ENCODE peak calls at places on chromosomes 4 and X, in eight cellular contexts. E, C, H, K, U, P, J and M are unnamed samples.

GRCh38 chrX:8591526-8591925 is 126.9 kb downstream of the VCX3B start:
- DNase-seq in P (no peak), J (no peak), K (no peak), C (no peak), E (no peak), U (no peak), H (no peak), M (no peak)

GRCh38 chrX:118603981-118604380 is 108.4 kb downstream of the DOCK11 start:
- DNase-seq in P (peak; percentile 25), J (peak; percentile 27), E (peak; percentile 44), C (peak; percentile 59), H (peak; percentile 30), K (peak; percentile 36), U (no peak), M (peak; percentile 50)

GRCh38 chrX:91414710-91415109 is 19.9 kb upstream of the PABPC5 start:
- DNase-seq in E (no peak), U (no peak), H (no peak), P (no peak), J (no peak), K (no peak), C (no peak), M (no peak)

GRCh38 chrX:17735396-17735795 is 1.9 kb upstream of the SCML1 start:
- DNase-seq in E (no peak), H (no peak), P (no peak), J (no peak), U (no peak), C (no peak), K (no peak), M (no peak)

GRCh38 chrX:78754917-78755316 is 7.4 kb downstream of the LPAR4 start:
- DNase-seq in J (no peak), K (no peak), U (no peak), P (peak; percentile 12), H (peak; percentile 44), C (no peak), E (no peak), M (no peak)

GRCh38 chr4:134906404-134907023 is 704.9 kb upstream of the PABPC4L start:
- DNase-seq in H (no peak), E (no peak), K (no peak), U (peak; percentile 1), J (no peak), C (peak; percentile 2), P (no peak), M (peak; percentile 16)

GRCh38 chrX:37367946-37368345 is 18.8 kb downstream of the PRRG1 start:
- DNase-seq in E (no peak), J (no peak), U (no peak), K (no peak), P (no peak), C (no peak), H (no peak), M (no peak)

GRCh38 chrX:623599-624323 is 6.8 kb upstream of the SHOX start:
- DNase-seq in K (no peak), P (no peak), J (no peak), H (no peak), U (no peak), C (no peak), E (no peak), M (no peak)

GRCh38 chrX:14124562-14124961 is 94.9 kb upstream of the GEMIN8 start:
- DNase-seq in P (no peak), J (no peak), H (no peak), K (no peak), C (no peak), U (no peak), E (no peak), M (no peak)

GRCh38 chr4:43331226-43332078 is 438.9 kb downstream of the GRXCR1 start:
- DNase-seq in E (no peak), C (no peak), K (no peak), U (peak; percentile 18), J (no peak), H (no peak), P (no peak), M (no peak)

GRCh38 chrX:68894513-68895338 is 65.9 kb downstream of the EFNB1 start:
- DNase-seq in U (no peak), K (peak; percentile 64), J (peak; percentile 35), C (no peak), H (no peak), E (no peak), P (no peak), M (peak; percentile 21)

GRCh38 chr4:7398104-7398423 is 36.7 kb downstream of the PSAPL1 start:
- DNase-seq in C (no peak), J (peak; percentile 80), H (no peak), P (no peak), K (no peak), U (no peak), E (peak; percentile 41), M (peak; percentile 50)

GRCh38 chrX:31366076-31366475 is 294.2 kb upstream of the FTHL17 start:
- DNase-seq in J (no peak), P (no peak), E (no peak), C (no peak), K (no peak), H (no peak), U (peak; percentile 1), M (no peak)

GRCh38 chrX:96843566-96843965 is 40.1 kb upstream of the RPA4 start:
- DNase-seq in U (no peak), P (no peak), E (no peak), J (no peak), H (no peak), C (no peak), K (no peak), M (no peak)
- TF ChIP-seq CTCF in U (peak; percentile 55), P (no peak), E (no peak), J (no peak), H (no peak), C (no peak), K (no peak), M (no peak)

GRCh38 chr4:10578027-10578426 is 106.5 kb downstream of the CLNK start:
- DNase-seq in E (no peak), J (no peak), K (no peak), U (no peak), H (peak; percentile 48), C (no peak), P (no peak), M (no peak)

GRCh38 chr4:10577495-10577894 is 107.1 kb downstream of the CLNK start:
- DNase-seq in U (no peak), C (no peak), E (no peak), P (no peak), K (no peak), J (no peak), H (no peak), M (no peak)

GRCh38 chr4:10582059-10582686 is 102.4 kb downstream of the CLNK start:
- DNase-seq in P (no peak), K (peak; percentile 59), H (no peak), C (peak; percentile 48), E (no peak), J (peak; percentile 26), U (no peak), M (peak; percentile 4)

GRCh38 chr4:10581022-10581421 is 103.5 kb downstream of the CLNK start:
- DNase-seq in J (no peak), C (no peak), H (no peak), K (no peak), E (no peak), U (no peak), P (no peak), M (no peak)

DNA sequence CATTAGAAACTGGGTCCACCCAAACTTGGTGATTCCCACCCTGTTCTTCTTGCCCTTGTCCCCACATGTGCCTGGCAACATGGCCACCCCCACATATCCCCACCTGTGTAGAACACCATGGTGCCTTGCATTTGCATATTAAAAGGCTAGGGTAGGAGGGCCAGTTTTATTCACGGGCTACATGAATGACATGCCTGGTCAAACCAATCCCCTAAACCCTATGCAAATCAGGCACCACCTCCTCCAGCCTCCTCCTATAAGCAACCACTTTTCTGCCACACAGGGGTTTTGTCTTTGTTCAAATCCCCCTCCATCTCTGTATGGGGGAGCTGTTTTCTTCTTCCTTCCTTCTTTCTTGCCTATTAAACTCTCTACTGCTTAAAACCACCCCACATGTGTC is 104.9 kb downstream of the CLNK start:
- DNase-seq in C (no peak), H (no peak), P (no peak), J (no peak), K (no peak), E (no peak), U (no peak), M (no peak)
- TF ChIP-seq CTCF in C (no peak), H (no peak), P (no peak), J (no peak), K (no peak), E (no peak), U (no peak), M (no peak)

DNA sequence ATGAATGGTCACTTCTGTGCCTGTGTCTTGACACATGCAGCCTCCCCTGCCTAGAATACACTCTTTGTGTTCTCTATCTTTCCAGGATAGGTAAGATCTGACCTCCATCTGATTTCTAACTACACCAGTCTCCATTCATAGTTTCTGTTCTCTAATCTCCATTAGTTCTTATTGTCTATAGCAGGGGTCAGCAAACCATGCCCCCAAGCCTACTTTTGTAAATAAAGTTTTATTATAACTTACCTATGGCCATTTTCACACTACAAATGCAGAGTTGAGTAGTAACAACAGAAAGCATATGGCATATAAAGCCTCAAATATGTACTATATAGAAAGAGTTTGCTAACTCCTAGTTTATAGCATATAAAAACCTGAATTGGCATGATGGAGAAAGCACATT is 37.6 kb upstream of the H2AZ1 start:
- DNase-seq in H (no peak), U (no peak), E (no peak), P (no peak), J (no peak), C (no peak), K (no peak), M (no peak)
- TF ChIP-seq CTCF in H (no peak), U (no peak), E (no peak), P (no peak), J (no peak), C (no peak), K (no peak), M (no peak)

GRCh38 chrX:110123331-110123782 is 120.4 kb downstream of the TMEM164 start:
- DNase-seq in C (no peak), E (no peak), J (no peak), P (no peak), H (no peak), U (peak; percentile 38), K (no peak), M (no peak)

GRCh38 chrX:110131031-110131430 is 128.1 kb downstream of the TMEM164 start:
- DNase-seq in J (no peak), H (no peak), P (no peak), C (no peak), U (no peak), E (no peak), K (no peak), M (no peak)

GRCh38 chrX:110119480-110119879 is 116.6 kb downstream of the TMEM164 start:
- DNase-seq in U (no peak), H (no peak), C (no peak), P (no peak), K (no peak), J (no peak), E (no peak), M (no peak)

GRCh38 chrX:110120025-110120424 is 117.1 kb downstream of the TMEM164 start:
- DNase-seq in U (no peak), P (no peak), C (no peak), J (no peak), K (peak; percentile 68), E (no peak), H (no peak), M (no peak)

DNA sequence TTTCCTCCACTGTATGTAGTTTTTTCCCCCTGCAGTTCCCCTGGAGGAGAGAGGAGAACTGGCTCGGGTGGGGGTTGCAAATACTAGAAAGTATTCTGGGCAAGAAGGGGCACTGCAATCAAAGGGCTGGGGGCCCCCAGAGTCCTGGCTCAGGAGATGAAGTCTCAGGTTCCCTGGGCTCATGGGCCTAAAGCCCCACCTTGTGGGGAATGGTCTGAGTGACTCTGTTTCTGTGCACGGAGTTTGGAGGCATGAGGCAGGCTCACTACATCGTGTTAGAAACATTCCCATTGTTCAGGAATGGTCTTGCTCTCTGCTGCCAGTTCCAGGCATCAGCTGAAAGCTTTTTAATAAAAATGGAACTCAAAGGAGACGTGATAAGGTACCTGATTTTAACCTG is 122.5 kb downstream of the TMEM164 start:
- DNase-seq in U (no peak), H (no peak), E (no peak), K (no peak), C (no peak), P (no peak), J (no peak), M (peak; percentile 9)
- TF ChIP-seq CTCF in U (peak; percentile 45), H (no peak), E (no peak), K (no peak), C (peak; percentile 37), P (peak; percentile 10), J (no peak), M (no peak)